ENCODE peak calls at places on chromosomes 5 and 9, in eight cellular contexts. I is CD4-positive, CD25-positive, alpha-beta regulatory T cell; H is AG09309; U is WTC11; E is body of pancreas; Z is mesothelial cell of epicardium; L is Calu3; C is putamen. J is an unnamed sample.
A peak's percentile ranks its signal among the peaks of the same experiment; 100 is the strongest.

GRCh38 chr9:7135735-7136134 is 378.0 kb downstream of the KDM4C start:
- DNase-seq in L (no peak), I (no peak), C (no peak), E (no peak), Z (no peak), U (no peak), H (no peak), J (no peak)

GRCh38 chr9:37542895-37543294 is 33.3 kb downstream of the FBXO10 start:
- DNase-seq in Z (no peak), C (no peak), U (no peak), E (no peak), H (no peak), I (no peak), L (no peak), J (no peak)

GRCh38 chr5:41793156-41793770 is 77.0 kb downstream of the OXCT1 start:
- DNase-seq in U (no peak), E (no peak), H (no peak), C (no peak), L (no peak), I (no peak), Z (no peak), J (no peak)

GRCh38 chr5:3025392-3025791 is 273.9 kb upstream of the IRX2 start:
- DNase-seq in Z (no peak), I (no peak), C (no peak), H (no peak), L (no peak), E (no peak), U (no peak), J (no peak)

GRCh38 chr5:61262080-61262479 is 70.0 kb upstream of the ZSWIM6 start:
- DNase-seq in U (no peak), C (no peak), H (no peak), Z (no peak), I (no peak), E (no peak), L (no peak), J (no peak)

GRCh38 chr9:125558453-125559084 is 148.4 kb downstream of the MAPKAP1 start:
- DNase-seq in H (peak; percentile 47), I (peak; percentile 8), E (peak; percentile 65), Z (no peak), U (peak; percentile 64), L (peak; percentile 51), C (peak; percentile 75), J (peak; percentile 72)

GRCh38 chr5:10679336-10679988 is 81.6 kb downstream of the DAP start:
- DNase-seq in E (no peak), L (no peak), Z (no peak), H (no peak), C (no peak), U (no peak), I (no peak), J (no peak)

GRCh38 chr9:136179761-136180160 is 25.2 kb downstream of the LHX3 start:
- DNase-seq in I (no peak), U (no peak), H (no peak), C (no peak), Z (no peak), E (no peak), L (no peak), J (no peak)

GRCh38 chr5:5018560-5018935 is 121.6 kb upstream of the ADAMTS16 start:
- DNase-seq in U (no peak), E (no peak), I (no peak), H (no peak), C (no peak), Z (no peak), L (no peak), J (no peak)

GRCh38 chr9:93525476-93525875 is 50.9 kb upstream of the PHF2 start:
- DNase-seq in L (no peak), Z (no peak), I (no peak), H (no peak), U (no peak), C (peak; percentile 12), E (no peak), J (no peak)

GRCh38 chr5:322942-323879 is 1.7 kb downstream of the AHRR start:
- DNase-seq in E (no peak), I (no peak), L (no peak), Z (no peak), C (no peak), U (no peak), H (no peak), J (no peak)

GRCh38 chr5:85453026-85453349 is 1068.3 kb upstream of the EDIL3 start:
- DNase-seq in U (no peak), E (no peak), Z (no peak), C (no peak), L (no peak), H (no peak), I (no peak), J (no peak)